ENCODE peak calls at places on chromosome 10, in five cellular contexts. C is IMR-90, X is mammary epithelial cell, N is fibroblast of lung, Q is astrocyte. P is an unnamed sample.

GRCh38 chr10:77162697-77163096 is 474.9 kb downstream of the KCNMA1 start:
- DNase-seq in C (peak; percentile 89), X (peak; percentile 81), N (peak; percentile 85), Q (peak; percentile 78), P (peak; percentile 69)

GRCh38 chr10:49398000-49398861 is 2.3 kb upstream of the DRGX start:
- DNase-seq in C (peak; percentile 28), X (peak; percentile 57), N (peak; percentile 35), Q (peak; percentile 15), P (no peak)

GRCh38 chr10:24234784-24235183 is 25.8 kb downstream of the KIAA1217 start:
- DNase-seq in C (no peak), X (no peak), N (no peak), Q (no peak), P (no peak)

GRCh38 chr10:73810735-73811465 is 498 bp downstream of the NDST2 start:
- DNase-seq in C (no peak), X (no peak), N (peak; percentile 13), Q (no peak), P (no peak)

GRCh38 chr10:22801759-22802158 is 87.4 kb upstream of the PIP4K2A start:
- DNase-seq in C (no peak), X (no peak), N (no peak), Q (no peak), P (no peak)

GRCh38 chr10:31466313-31466712 is 147.3 kb downstream of the ZEB1 start:
- DNase-seq in C (no peak), X (no peak), N (no peak), Q (no peak), P (no peak)

GRCh38 chr10:112259688-112260087 is 23.5 kb upstream of the TECTB start:
- DNase-seq in C (no peak), X (no peak), N (no peak), Q (no peak), P (no peak)

GRCh38 chr10:3935933-3936359 is 150.9 kb upstream of the KLF6 start:
- DNase-seq in C (no peak), X (no peak), N (peak; percentile 48), Q (peak; percentile 17), P (no peak)

GRCh38 chr10:79336276-79336675 is 11.0 kb upstream of the PPIF start:
- DNase-seq in C (no peak), X (no peak), N (no peak), Q (no peak), P (no peak)

GRCh38 chr10:124211921-124212320 is 118.5 kb upstream of the CHST15 start:
- DNase-seq in C (no peak), X (peak; percentile 92), N (peak; percentile 70), Q (peak; percentile 70), P (peak; percentile 44)

GRCh38 chr10:44804661-44805060 is 106.5 kb upstream of the TMEM72 start:
- DNase-seq in C (peak; percentile 60), X (no peak), N (peak; percentile 91), Q (peak; percentile 91), P (no peak)

GRCh38 chr10:44799971-44800370 is 111.2 kb upstream of the TMEM72 start:
- DNase-seq in C (no peak), X (no peak), N (peak; percentile 93), Q (peak; percentile 92), P (no peak)

GRCh38 chr10:44803820-44804219 is 107.3 kb upstream of the TMEM72 start:
- DNase-seq in C (no peak), X (no peak), N (no peak), Q (peak; percentile 53), P (no peak)

GRCh38 chr10:44805461-44806210 is 105.5 kb upstream of the TMEM72 start:
- DNase-seq in C (no peak), X (no peak), N (peak; percentile 40), Q (peak; percentile 32), P (no peak)

DNA sequence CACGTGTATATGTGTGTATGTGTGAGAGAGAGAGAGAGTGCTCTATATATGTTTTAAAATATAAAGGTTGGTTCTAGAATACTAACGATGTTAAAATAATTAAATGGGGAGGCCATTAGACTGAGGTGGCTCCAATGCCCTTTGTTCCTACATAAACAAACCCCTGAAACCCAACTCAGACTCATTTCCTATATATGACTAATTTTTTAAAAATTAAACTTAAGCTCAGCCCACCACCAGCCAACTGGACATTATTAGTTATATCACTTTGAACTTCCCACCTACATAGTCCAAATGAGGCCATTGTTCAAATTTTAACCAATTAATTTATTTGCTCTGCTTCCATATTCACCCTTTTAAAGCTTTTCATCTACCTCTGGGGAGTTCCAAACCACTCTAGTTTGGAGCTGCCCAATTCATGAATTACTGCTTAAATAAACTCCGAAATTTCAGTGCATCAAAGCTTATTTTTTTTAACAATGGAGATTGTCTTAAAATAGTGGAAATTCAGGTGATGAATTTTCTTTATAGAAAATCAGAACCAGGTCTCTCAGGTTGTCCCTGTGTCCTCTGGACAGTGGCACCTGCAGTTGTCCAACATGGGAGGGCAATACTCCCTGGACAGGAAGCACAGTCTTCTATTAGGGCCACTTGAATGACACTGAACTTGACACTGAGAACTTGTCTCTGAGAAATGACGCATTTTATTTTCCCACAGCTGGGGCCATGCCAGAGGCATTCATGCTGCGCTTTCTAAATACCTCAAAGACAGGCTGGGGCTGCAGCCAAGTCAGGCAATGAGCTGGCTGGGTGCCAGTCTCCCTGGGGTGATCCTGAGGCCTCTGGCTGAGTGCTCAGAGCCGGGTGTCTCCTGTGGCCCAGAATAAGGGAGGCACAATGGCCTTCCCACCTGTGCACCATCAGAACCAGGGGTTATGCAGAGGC is 109.5 kb upstream of the TMEM72 start:
- DNase-seq in C (peak; percentile 97), X (peak; percentile 78), N (peak; percentile 99), Q (peak; percentile 99), P (no peak)
- H2AFZ ChIP-seq in C (peak overlapping the region; percentile 63), X (no peak overlapping the region), N (no peak overlapping the region), Q (no peak overlapping the region), P (no peak overlapping the region)

DNA sequence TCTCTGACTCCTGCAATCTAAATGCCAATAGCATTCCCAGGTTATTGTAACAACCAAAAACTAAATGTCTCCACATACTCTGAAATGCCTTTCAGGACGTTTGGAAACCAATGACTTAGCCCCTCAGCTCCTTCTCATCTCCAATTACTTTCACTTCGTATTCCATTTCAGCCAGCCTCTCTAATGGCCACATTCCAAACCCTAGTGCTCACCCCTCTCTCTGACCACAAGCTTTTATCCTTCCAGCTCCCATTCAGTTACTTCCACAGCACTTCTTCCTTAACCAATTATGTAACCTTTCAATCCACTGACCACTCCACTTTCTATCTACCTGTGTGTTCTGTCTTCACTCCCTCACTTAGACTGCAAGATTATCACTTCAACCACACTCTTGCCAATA is 4.3 kb downstream of the NOC3L start:
- DNase-seq in C (peak; percentile 96), X (peak; percentile 79), N (peak; percentile 96), Q (peak; percentile 96), P (no peak)
- H2AFZ ChIP-seq in C (no peak overlapping the region), X (no peak overlapping the region), N (no peak overlapping the region), Q (peak overlapping the region; percentile 21), P (no peak overlapping the region)

DNA sequence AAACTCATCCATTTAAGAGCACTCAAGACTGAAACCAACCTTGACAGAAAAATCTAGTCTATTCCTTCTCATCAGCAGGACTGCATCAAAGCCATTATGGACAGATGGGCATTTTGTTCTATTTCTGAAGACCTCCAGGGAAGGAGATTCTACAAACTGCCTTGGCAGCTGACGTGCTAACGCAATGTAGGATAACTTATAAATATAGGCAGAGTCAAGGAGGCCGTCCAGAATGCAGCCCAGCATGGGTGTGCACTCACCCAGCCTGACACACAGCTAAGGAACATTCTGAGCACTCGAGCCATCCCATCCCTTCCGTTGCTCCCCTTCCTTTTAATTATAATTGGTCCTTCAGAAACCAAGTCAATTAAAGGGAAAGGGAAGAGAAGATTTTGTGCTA is 25.4 kb upstream of the NEBL start:
- DNase-seq in C (no peak), X (no peak), N (no peak), Q (no peak), P (no peak)
- H2AFZ ChIP-seq in C (no peak overlapping the region), X (no peak overlapping the region), N (no peak overlapping the region), Q (no peak overlapping the region), P (no peak overlapping the region)

DNA sequence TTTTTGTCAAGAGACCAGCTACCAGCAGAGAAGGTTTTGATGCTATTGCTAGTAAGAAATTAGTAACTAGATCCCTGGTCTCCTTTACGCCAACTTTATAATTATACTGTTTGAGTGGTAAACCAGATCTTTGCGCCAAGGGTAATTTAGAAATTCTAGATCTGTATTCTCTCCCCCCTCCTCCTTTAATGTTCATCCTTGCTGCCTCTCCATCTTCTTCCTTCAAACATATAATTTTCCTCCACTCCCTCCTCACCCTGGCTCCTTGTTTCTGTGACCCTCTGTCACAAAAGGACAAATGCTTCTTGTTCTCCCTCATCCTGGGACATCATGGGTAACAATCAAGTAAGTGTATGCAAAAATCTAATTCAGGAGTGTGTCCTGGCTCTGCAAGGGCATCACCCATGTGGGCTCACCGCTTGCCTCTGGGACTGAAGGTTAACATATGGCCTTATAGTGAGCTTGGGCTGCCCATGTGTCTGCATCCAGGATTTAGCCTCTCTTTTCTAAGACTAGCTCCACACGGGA is 121.2 kb downstream of the BAMBI start:
- DNase-seq in C (no peak), X (no peak), N (no peak), Q (no peak), P (no peak)
- H2AFZ ChIP-seq in C (no peak overlapping the region), X (no peak overlapping the region), N (no peak overlapping the region), Q (no peak overlapping the region), P (no peak overlapping the region)

DNA sequence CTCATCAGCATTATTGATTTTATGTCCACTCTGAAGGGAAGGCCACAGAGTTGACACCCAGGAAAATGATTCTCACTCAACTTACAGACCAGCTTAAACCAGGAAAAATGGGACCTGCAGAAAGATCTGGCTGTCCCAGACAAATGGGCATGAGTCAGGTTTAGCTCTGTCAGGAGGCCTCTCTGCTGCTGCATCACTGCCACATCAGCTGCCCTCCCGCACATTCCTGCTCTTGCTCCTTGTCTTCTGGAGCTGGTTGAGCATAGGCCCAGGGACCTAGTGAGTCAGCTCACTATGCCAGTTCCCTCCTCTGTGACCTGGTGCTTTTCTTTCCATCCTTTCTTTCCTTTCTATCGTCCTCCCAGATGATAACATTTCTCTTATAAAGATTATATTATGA is 18.8 kb upstream of the SMNDC1 start:
- DNase-seq in C (peak; percentile 97), X (peak; percentile 88), N (peak; percentile 95), Q (peak; percentile 92), P (peak; percentile 60)
- H2AFZ ChIP-seq in C (no peak overlapping the region), X (peak overlapping the region; percentile 31), N (no peak overlapping the region), Q (no peak overlapping the region), P (no peak overlapping the region)

DNA sequence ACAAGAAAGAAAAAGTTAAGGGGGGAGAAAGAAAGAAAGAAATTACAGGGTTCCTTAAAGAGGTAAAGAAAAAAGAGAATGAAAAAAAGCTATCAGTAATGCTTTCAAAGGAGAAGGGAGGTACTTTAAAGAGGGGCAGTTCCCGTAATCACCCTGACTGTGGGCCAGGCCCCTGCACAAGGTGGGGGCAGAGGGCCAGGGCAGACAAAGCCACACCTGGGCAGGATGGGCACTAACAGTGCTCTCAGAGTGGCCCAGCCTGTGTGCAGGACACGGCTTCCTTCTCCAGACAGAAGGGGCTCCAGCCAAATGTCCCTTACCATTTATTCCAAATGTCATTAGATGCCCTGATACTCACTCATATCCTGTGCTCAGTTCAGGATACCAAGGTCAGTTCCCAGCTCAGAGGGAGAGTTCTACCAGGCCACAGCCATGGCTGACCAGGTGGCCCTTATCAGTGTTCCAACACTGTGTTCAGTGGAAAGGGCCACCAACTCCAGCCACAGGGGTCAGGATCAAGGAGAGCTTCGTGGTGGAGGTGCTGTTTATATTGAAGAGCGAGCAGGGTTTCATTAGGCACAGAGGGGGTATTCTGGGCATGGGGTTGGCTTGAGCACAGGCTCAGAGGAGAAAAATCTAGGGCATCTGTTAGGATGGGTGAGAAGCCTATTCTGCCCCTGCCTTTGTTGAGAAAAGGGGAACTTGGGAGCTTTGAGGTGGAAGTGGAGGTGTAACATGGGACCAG is 29.9 kb downstream of the DPCD start:
- DNase-seq in C (no peak), X (no peak), N (no peak), Q (no peak), P (no peak)
- H2AFZ ChIP-seq in C (no peak overlapping the region), X (no peak overlapping the region), N (no peak overlapping the region), Q (no peak overlapping the region), P (no peak overlapping the region)